ENCODE peak calls at places on chromosomes 11 and 22, in six cellular contexts. J is NCI-H1417 treated with DMSO at 0.1 percent for 48 hours, P is osteocyte, M is posterior vena cava, F is ovary, Q is T1000. S is an unnamed sample.

GRCh38 chr11:86620796-86621575 is 51.4 kb downstream of the ME3 start:
- DNase-seq in F (no peak), M (no peak), Q (no peak), P (no peak), J (no peak), S (peak)

GRCh38 chr11:15761235-15761634 is 595.1 kb downstream of the SOX6 start:
- DNase-seq in Q (no peak), P (no peak), M (no peak), J (no peak), F (no peak), S (no peak)

GRCh38 chr11:133898031-133898769 is 52.9 kb upstream of the SPATA19 start:
- DNase-seq in P (peak), M (peak), F (peak), Q (no peak), J (no peak), S (no peak)

GRCh38 chr11:111183706-111184105 is 61.8 kb upstream of the POU2AF2 start:
- DNase-seq in F (no peak), Q (no peak), P (no peak), J (no peak), M (no peak), S (no peak)

GRCh38 chr11:110531056-110531756 is 101.5 kb downstream of the FDX1 start:
- DNase-seq in P (no peak), F (peak), M (no peak), J (no peak), Q (no peak), S (no peak)

GRCh38 chr11:9615031-9615451 is 41.6 kb downstream of the WEE1 start:
- DNase-seq in F (no peak), Q (no peak), M (no peak), J (no peak), P (no peak), S (no peak)

GRCh38 chr22:19167106-19167869 is 11.2 kb downstream of the SLC25A1 start:
- DNase-seq in P (no peak), F (no peak), J (no peak), Q (no peak), M (no peak), S (no peak)

GRCh38 chr11:33545941-33546340 is 154.7 kb downstream of the C11orf91 start:
- DNase-seq in F (no peak), Q (no peak), M (no peak), J (no peak), P (no peak), S (no peak)

GRCh38 chr11:123054301-123055065 is 7.5 kb downstream of the HSPA8 start:
- DNase-seq in P (no peak), Q (no peak), J (peak), M (no peak), F (no peak), S (peak)

GRCh38 chr11:58999291-58999680 is 60.0 kb downstream of the GLYATL1 start:
- DNase-seq in P (no peak), Q (no peak), F (no peak), M (no peak), J (no peak), S (no peak)